ENCODE peak calls at places on chromosomes 5 and 9, in four cellular contexts. One of them, this sample, is unnamed. For H3K4me1, the result is how much of the 10 kb centered on the place peaks cover.

GRCh38 chr9:99180662-99181061 is 41.1 kb downstream of the ALG2 start:
- DNase-seq in naive thymus-derived CD4-positive, alpha-beta T cell: no peak
- DNase-seq in colonic mucosa: no peak
- DNase-seq in stomach: no peak
- DNase-seq in this sample: no peak

GRCh38 chr5:57082441-57083067 is 91.3 kb upstream of the GPBP1 start:
- DNase-seq in colonic mucosa: no peak
- DNase-seq in stomach: no peak
- DNase-seq in naive thymus-derived CD4-positive, alpha-beta T cell: no peak
- DNase-seq in this sample: no peak

GRCh38 chr5:138492552-138493045 is 27.3 kb downstream of the EGR1 start:
- DNase-seq in naive thymus-derived CD4-positive, alpha-beta T cell: no peak
- DNase-seq in colonic mucosa: no peak
- DNase-seq in stomach: no peak
- DNase-seq in this sample: no peak

GRCh38 chr9:86239053-86239770 is 20.2 kb downstream of the C9orf153 start:
- DNase-seq in stomach: no peak
- DNase-seq in colonic mucosa: no peak
- DNase-seq in naive thymus-derived CD4-positive, alpha-beta T cell: no peak
- DNase-seq in this sample: no peak

GRCh38 chr5:110386782-110387181 is 339.7 kb downstream of the TMEM232 start:
- DNase-seq in naive thymus-derived CD4-positive, alpha-beta T cell: no peak
- DNase-seq in colonic mucosa: no peak
- DNase-seq in stomach: no peak
- DNase-seq in this sample: no peak

GRCh38 chr9:91534374-91534773 is 110.7 kb upstream of the NFIL3 start:
- DNase-seq in naive thymus-derived CD4-positive, alpha-beta T cell: no peak
- DNase-seq in colonic mucosa: no peak
- DNase-seq in stomach: no peak
- DNase-seq in this sample: no peak

GRCh38 chr5:144549580-144549979 is 378.9 kb downstream of the KCTD16 start:
- DNase-seq in stomach: no peak
- DNase-seq in naive thymus-derived CD4-positive, alpha-beta T cell: no peak
- DNase-seq in colonic mucosa: peak
- DNase-seq in this sample: no peak

GRCh38 chr5:14118551-14119320 is 24.4 kb upstream of the TRIO start:
- DNase-seq in stomach: no peak
- DNase-seq in naive thymus-derived CD4-positive, alpha-beta T cell: no peak
- DNase-seq in colonic mucosa: no peak
- DNase-seq in this sample: no peak

GRCh38 chr9:127393680-127394079 is 3.3 kb upstream of the SLC2A8 start:
- DNase-seq in stomach: no peak
- DNase-seq in naive thymus-derived CD4-positive, alpha-beta T cell: no peak
- DNase-seq in colonic mucosa: no peak
- DNase-seq in this sample: no peak

GRCh38 chr9:5442400-5443011 is 4.8 kb upstream of the PLGRKT start:
- DNase-seq in stomach: peak
- DNase-seq in colonic mucosa: peak
- DNase-seq in naive thymus-derived CD4-positive, alpha-beta T cell: peak
- DNase-seq in this sample: no peak

GRCh38 chr5:6582507-6583048 is 50.3 kb downstream of the NSUN2 start:
- DNase-seq in colonic mucosa: no peak
- DNase-seq in naive thymus-derived CD4-positive, alpha-beta T cell: no peak
- DNase-seq in stomach: no peak
- DNase-seq in this sample: no peak

GRCh38 chr5:53944981-53945380 is 365.4 kb downstream of the ARL15 start:
- DNase-seq in naive thymus-derived CD4-positive, alpha-beta T cell: no peak
- DNase-seq in colonic mucosa: no peak
- DNase-seq in stomach: no peak
- DNase-seq in this sample: no peak

GRCh38 chr9:96587916-96588315 is 31.7 kb downstream of the CDC14B start:
- DNase-seq in stomach: no peak
- DNase-seq in colonic mucosa: no peak
- DNase-seq in naive thymus-derived CD4-positive, alpha-beta T cell: no peak
- DNase-seq in this sample: no peak

GRCh38 chr5:107576736-107577440 is 93.8 kb downstream of the EFNA5 start:
- DNase-seq in colonic mucosa: no peak
- DNase-seq in naive thymus-derived CD4-positive, alpha-beta T cell: no peak
- DNase-seq in stomach: no peak
- DNase-seq in this sample: no peak

GRCh38 chr5:140295414-140295813 is 7.5 kb downstream of the PFDN1 start:
- DNase-seq in naive thymus-derived CD4-positive, alpha-beta T cell: no peak
- DNase-seq in stomach: peak
- DNase-seq in colonic mucosa: peak
- DNase-seq in this sample: peak

GRCh38 chr5:1521054-1521453 is 2.7 kb downstream of the LPCAT1 start:
- DNase-seq in colonic mucosa: no peak
- DNase-seq in stomach: peak
- DNase-seq in naive thymus-derived CD4-positive, alpha-beta T cell: no peak
- DNase-seq in this sample: no peak

GRCh38 chr9:76403352-76403751 is 9.1 kb upstream of the RFK start:
- DNase-seq in colonic mucosa: no peak
- DNase-seq in stomach: no peak
- DNase-seq in naive thymus-derived CD4-positive, alpha-beta T cell: peak
- DNase-seq in this sample: no peak

GRCh38 chr5:33795532-33795931 is 96.3 kb downstream of the ADAMTS12 start:
- DNase-seq in naive thymus-derived CD4-positive, alpha-beta T cell: no peak
- DNase-seq in colonic mucosa: no peak
- DNase-seq in stomach: no peak
- DNase-seq in this sample: no peak

GRCh38 chr5:152058267-152058666 is 133.6 kb upstream of the GLRA1 start:
- DNase-seq in colonic mucosa: no peak
- DNase-seq in stomach: no peak
- DNase-seq in naive thymus-derived CD4-positive, alpha-beta T cell: no peak
- DNase-seq in this sample: peak

GRCh38 chr5:143833179-143833578 is 21.2 kb downstream of the HMHB1 start:
- DNase-seq in stomach: no peak
- DNase-seq in colonic mucosa: no peak
- DNase-seq in naive thymus-derived CD4-positive, alpha-beta T cell: no peak
- DNase-seq in this sample: no peak

GRCh38 chr5:118952992-118953651 is 35.2 kb downstream of the DTWD2 start:
- DNase-seq in colonic mucosa: no peak
- DNase-seq in naive thymus-derived CD4-positive, alpha-beta T cell: no peak
- DNase-seq in stomach: no peak
- DNase-seq in this sample: no peak

GRCh38 chr9:36793277-36793676 is 220.6 kb downstream of the MELK start:
- DNase-seq in naive thymus-derived CD4-positive, alpha-beta T cell: no peak
- DNase-seq in stomach: no peak
- DNase-seq in colonic mucosa: no peak
- DNase-seq in this sample: no peak

GRCh38 chr9:136769710-136770191 is 5.4 kb upstream of the LCN15 start:
- DNase-seq in stomach: no peak
- DNase-seq in naive thymus-derived CD4-positive, alpha-beta T cell: peak
- DNase-seq in colonic mucosa: peak
- DNase-seq in this sample: no peak

GRCh38 chr5:73694089-73694488 is 68.1 kb downstream of the ARHGEF28 start:
- DNase-seq in colonic mucosa: no peak
- DNase-seq in stomach: no peak
- DNase-seq in naive thymus-derived CD4-positive, alpha-beta T cell: no peak
- DNase-seq in this sample: no peak

GRCh38 chr5:64074533-64074932 is 91.1 kb upstream of the RNF180 start:
- DNase-seq in stomach: no peak
- DNase-seq in naive thymus-derived CD4-positive, alpha-beta T cell: no peak
- DNase-seq in colonic mucosa: no peak
- DNase-seq in this sample: no peak

GRCh38 chr5:175654807-175655206 is 3.1 kb upstream of the HRH2 start:
- DNase-seq in naive thymus-derived CD4-positive, alpha-beta T cell: no peak
- DNase-seq in stomach: no peak
- DNase-seq in colonic mucosa: no peak
- DNase-seq in this sample: no peak

GRCh38 chr5:157100140-157100679 is 8.6 kb downstream of the HAVCR2 start:
- DNase-seq in stomach: no peak
- DNase-seq in naive thymus-derived CD4-positive, alpha-beta T cell: no peak
- DNase-seq in colonic mucosa: no peak
- DNase-seq in this sample: no peak

GRCh38 chr9:122810306-122810946 is 10.5 kb downstream of the OR1K1 start:
- DNase-seq in stomach: peak
- DNase-seq in naive thymus-derived CD4-positive, alpha-beta T cell: peak
- DNase-seq in colonic mucosa: peak
- DNase-seq in this sample: peak

GRCh38 chr5:7907612-7908011 is 38.7 kb downstream of the MTRR start:
- DNase-seq in naive thymus-derived CD4-positive, alpha-beta T cell: no peak
- DNase-seq in colonic mucosa: no peak
- DNase-seq in stomach: no peak
- DNase-seq in this sample: no peak

GRCh38 chr5:7916171-7916804 is 47.3 kb downstream of the MTRR start:
- DNase-seq in stomach: no peak
- DNase-seq in colonic mucosa: no peak
- DNase-seq in naive thymus-derived CD4-positive, alpha-beta T cell: no peak
- DNase-seq in this sample: no peak

GRCh38 chr5:7908317-7908716 is 39.4 kb downstream of the MTRR start:
- DNase-seq in colonic mucosa: no peak
- DNase-seq in naive thymus-derived CD4-positive, alpha-beta T cell: no peak
- DNase-seq in stomach: no peak
- DNase-seq in this sample: no peak

GRCh38 chr5:7910738-7911428 is 41.9 kb downstream of the MTRR start:
- DNase-seq in naive thymus-derived CD4-positive, alpha-beta T cell: no peak
- DNase-seq in stomach: no peak
- DNase-seq in colonic mucosa: no peak
- DNase-seq in this sample: no peak
- H3K27ac ChIP-seq in naive thymus-derived CD4-positive, alpha-beta T cell: no peak
- H3K27ac ChIP-seq in stomach: no peak
- H3K27ac ChIP-seq in colonic mucosa: no peak
- H3K27ac ChIP-seq in this sample: no peak

DNA sequence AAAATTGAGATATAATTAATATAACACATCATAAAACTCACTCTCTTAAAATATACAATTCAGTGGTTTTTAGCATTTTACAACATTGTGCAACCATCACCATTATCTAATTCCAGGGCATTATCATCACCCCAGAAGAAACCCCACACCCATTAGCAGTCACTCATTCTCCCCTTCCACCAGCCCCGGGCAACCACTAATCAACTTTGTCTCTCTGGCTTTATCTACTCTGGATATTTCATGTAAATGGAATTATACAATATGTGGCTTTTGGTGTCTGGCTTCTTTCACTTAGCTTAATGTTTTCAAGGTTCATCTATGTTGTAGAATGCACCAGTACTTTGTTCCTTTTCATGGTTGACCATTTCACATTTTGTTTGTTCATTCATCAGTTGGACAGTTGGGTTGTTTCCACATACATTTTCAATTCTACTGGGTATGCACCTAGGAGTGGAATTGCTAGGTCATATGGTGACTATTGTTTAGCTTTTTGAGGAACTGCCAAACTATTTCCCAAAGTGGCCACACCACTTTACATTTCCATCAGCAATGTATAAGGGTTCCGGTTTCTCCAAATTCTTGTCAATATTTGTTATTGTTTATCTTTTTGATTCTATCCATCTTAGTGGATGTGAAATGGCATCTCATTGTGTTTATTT is 62.4 kb downstream of the MARCHF3 start:
- DNase-seq in naive thymus-derived CD4-positive, alpha-beta T cell: no peak
- DNase-seq in stomach: no peak
- DNase-seq in colonic mucosa: no peak
- DNase-seq in this sample: no peak
- H3K4me1 ChIP-seq in naive thymus-derived CD4-positive, alpha-beta T cell: under half
- H3K4me1 ChIP-seq in stomach: under half
- H3K4me1 ChIP-seq in colonic mucosa: under half
- H3K4me1 ChIP-seq in this sample: under half

GRCh38 chr9:115046786-115047185 is 71.2 kb downstream of the TNC start:
- DNase-seq in naive thymus-derived CD4-positive, alpha-beta T cell: no peak
- DNase-seq in stomach: no peak
- DNase-seq in colonic mucosa: no peak
- DNase-seq in this sample: no peak

GRCh38 chr9:115039686-115040085 is 78.3 kb downstream of the TNC start:
- DNase-seq in naive thymus-derived CD4-positive, alpha-beta T cell: no peak
- DNase-seq in colonic mucosa: no peak
- DNase-seq in stomach: no peak
- DNase-seq in this sample: no peak

GRCh38 chr9:115042781-115043509 is 75.0 kb downstream of the TNC start:
- DNase-seq in colonic mucosa: no peak
- DNase-seq in stomach: no peak
- DNase-seq in naive thymus-derived CD4-positive, alpha-beta T cell: no peak
- DNase-seq in this sample: no peak

GRCh38 chr9:115046199-115046598 is 71.8 kb downstream of the TNC start:
- DNase-seq in colonic mucosa: no peak
- DNase-seq in naive thymus-derived CD4-positive, alpha-beta T cell: no peak
- DNase-seq in stomach: no peak
- DNase-seq in this sample: no peak

DNA sequence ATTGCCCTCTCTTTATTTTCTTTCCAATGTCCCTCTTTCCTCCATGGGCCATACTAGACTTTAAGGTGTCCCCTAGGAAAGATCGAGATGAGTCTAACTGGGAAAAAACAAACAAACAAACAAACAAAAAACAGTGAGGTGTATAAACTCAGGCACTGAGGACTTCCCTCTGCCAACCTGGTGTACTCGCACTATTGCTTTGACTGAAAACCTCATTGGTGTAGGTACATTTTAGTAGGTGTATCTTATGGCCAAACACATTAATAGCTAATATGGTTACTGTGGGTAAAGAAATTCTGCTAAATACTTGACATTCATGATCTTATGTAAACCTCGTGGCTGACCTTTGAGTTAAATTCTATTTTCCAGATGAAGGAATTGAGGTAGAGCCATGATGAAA is 74.3 kb downstream of the TNC start:
- DNase-seq in naive thymus-derived CD4-positive, alpha-beta T cell: no peak
- DNase-seq in colonic mucosa: no peak
- DNase-seq in stomach: no peak
- DNase-seq in this sample: no peak
- H3K4me3 ChIP-seq in naive thymus-derived CD4-positive, alpha-beta T cell: no peak
- H3K4me3 ChIP-seq in colonic mucosa: no peak
- H3K4me3 ChIP-seq in stomach: no peak
- H3K4me3 ChIP-seq in this sample: no peak

DNA sequence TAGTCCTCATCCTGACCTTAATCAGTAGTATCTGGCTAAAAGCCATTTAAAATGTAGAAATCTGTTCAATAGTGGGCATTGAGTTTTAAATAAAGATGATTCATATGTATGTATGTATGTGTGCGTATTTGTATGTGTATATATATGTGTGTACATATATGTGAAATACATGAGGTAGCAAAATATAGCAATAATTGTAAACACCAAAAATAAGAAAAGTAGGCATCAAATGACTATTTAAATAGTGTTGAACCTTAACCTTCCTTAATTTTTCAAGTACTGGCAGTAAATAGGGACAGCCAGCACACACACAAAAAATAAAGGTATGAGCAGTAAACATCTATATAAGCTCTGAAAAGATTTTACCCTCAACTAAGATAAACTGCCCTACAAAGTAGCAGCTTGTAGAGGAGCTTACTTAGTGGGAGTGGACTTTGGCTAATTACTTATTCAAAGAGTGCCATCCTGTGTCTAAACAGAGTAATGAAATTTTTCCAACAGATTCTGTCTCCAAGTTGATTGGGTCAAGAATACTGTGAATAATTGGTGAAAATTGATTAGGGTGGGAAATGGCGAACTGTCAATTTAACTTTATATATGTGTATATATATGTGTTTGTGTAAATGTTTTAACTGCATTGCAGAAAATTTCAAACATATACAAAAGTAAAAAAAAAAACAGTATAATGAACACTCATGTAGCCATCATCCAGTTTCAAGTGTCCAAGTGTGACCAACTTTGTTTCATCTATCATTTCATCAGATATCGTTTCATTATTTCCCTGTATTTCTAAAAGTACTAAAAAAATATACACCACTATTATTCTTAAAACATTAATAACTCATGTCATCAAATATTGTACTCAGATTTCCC is 2.0 kb upstream of the ADAMTS6 start:
- DNase-seq in naive thymus-derived CD4-positive, alpha-beta T cell: peak
- DNase-seq in colonic mucosa: no peak
- DNase-seq in stomach: no peak
- DNase-seq in this sample: no peak
- H3K27ac ChIP-seq in naive thymus-derived CD4-positive, alpha-beta T cell: peak
- H3K27ac ChIP-seq in colonic mucosa: peak
- H3K27ac ChIP-seq in stomach: peak
- H3K27ac ChIP-seq in this sample: no peak